ENCODE peak calls at places on chromosomes 6 and 20, in seven cellular contexts. F is GM12891, Z is GM12892, J is transverse colon, W is H54, L is suprapubic skin, H is NB4. B is an unnamed sample.

GRCh38 chr20:59945731-59946130 is 5.5 kb downstream of the FAM217B start:
- DNase-seq in F (no peak), L (no peak), H (no peak), Z (no peak), W (no peak), J (no peak), B (no peak)

GRCh38 chr6:153931431-153931830 is 107.6 kb upstream of the OPRM1 start:
- DNase-seq in H (no peak), Z (no peak), J (no peak), W (no peak), L (no peak), F (no peak), B (no peak)

GRCh38 chr6:75206338-75207210 is 721 bp upstream of the COL12A1 start:
- DNase-seq in L (no peak), Z (peak), J (no peak), W (no peak), H (no peak), F (no peak), B (peak)

GRCh38 chr6:116096979-116097816 is 3.5 kb upstream of the NT5DC1 start:
- DNase-seq in L (no peak), F (no peak), Z (no peak), H (no peak), J (no peak), W (no peak), B (no peak)

GRCh38 chr6:33988121-33989015 is 157.5 kb downstream of the GRM4 start:
- DNase-seq in Z (no peak), F (no peak), W (no peak), H (no peak), L (peak), J (peak), B (peak)

GRCh38 chr6:170438402-170438753 is 114.7 kb downstream of the PSMB1 start:
- DNase-seq in F (peak), H (peak), J (peak), W (peak), Z (peak), L (peak), B (peak)

GRCh38 chr20:52847739-52848359 is 124.3 kb upstream of the TSHZ2 start:
- DNase-seq in J (no peak), W (no peak), H (no peak), F (no peak), L (no peak), Z (no peak), B (no peak)

GRCh38 chr6:169539176-169539897 is 162.5 kb downstream of the WDR27 start:
- DNase-seq in W (no peak), F (no peak), H (no peak), J (no peak), L (no peak), Z (no peak), B (no peak)

DNA sequence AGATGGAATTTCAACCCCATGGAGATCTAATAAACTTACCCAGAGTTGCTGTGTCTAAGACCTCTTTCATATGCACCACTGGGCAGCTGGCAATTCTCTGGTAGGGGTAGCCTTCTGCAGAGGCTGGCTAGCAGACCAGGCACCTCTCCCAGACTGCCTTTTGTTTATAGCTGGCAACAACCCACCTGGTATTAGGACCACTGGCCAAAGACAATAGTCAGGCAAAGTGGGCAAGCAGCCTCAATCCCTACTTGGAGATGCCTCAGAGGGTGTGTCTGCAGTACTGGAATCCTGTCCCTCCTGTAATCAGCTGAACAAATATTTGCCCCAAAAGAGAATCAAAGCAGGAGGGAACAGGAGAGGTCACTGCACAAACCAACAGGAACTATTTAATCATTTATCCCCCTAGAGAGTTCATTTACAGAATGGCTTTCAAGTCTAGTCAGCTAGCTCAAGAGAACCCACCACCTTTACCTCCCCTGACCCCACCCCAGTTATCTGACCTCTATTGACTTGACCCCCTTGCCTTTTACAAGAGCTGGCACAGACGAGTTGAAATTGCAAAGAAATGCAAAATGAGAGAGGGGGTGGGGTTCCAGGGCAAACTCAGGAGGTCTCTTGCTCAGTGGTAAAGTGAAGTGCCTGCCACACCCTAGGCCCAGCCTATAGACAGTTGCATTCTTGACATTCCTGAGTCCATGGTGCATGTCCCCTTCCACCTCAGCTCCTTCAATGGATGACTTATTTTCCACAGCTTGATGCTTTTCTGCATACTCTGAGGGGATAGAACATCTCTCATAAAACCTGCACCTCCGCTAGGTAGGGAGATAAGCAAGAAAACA is 2.8 kb downstream of the BCL2L1 start:
- DNase-seq in F (no peak), J (peak), W (peak), H (no peak), L (no peak), Z (no peak), B (no peak)
- TF ChIP-seq POLR2A in F (no peak), J (no peak), W (no peak), H (no peak), L (no peak), Z (no peak), B (no peak)

DNA sequence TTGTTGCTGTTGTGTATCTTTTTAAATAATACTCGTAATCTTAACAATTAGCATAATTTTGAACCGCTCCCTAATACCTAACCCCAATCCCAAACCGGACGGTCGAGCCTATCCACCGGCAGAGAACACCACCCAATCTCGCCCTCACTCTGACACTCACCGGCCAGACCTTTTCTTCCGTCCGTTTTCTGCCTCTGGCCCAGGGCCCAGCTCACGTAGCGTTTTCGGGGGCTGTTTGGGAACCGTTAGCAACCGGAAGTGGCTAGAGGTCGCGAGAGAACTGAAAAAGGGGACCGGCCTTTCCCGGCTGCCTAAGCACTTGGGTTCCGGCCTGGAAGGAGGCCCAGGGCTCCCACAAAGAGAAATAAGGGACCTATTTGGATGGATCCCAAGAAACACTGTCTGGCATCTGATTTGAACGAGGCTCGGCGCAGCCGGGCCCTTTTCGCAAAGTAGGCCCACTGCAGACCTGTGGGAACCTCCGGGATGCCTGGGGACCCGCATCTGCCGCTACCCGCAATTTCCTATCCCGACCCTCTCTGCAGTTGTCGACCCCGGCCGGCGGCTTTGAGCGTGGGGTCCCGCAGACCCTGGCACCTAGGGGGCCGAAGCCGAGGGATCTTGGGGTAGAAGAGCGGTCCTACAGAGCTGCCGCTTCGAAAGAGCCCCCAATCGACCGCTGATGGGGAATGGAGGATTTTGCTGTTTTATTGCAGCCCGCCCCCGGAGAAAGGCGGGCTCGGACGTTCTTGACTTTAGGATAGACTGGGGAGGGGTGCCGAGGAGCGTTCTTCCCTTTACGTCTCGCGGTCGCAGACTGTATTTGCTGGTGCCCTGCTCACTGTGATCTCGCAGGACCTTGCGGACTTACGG is 4.9 kb upstream of the ZKSCAN8 start:
- DNase-seq in J (peak), H (peak), W (peak), Z (peak), F (no peak), L (peak), B (peak)
- TF ChIP-seq POLR2A in J (peak), H (peak), W (peak), Z (peak), F (peak), L (no peak), B (no peak)

DNA sequence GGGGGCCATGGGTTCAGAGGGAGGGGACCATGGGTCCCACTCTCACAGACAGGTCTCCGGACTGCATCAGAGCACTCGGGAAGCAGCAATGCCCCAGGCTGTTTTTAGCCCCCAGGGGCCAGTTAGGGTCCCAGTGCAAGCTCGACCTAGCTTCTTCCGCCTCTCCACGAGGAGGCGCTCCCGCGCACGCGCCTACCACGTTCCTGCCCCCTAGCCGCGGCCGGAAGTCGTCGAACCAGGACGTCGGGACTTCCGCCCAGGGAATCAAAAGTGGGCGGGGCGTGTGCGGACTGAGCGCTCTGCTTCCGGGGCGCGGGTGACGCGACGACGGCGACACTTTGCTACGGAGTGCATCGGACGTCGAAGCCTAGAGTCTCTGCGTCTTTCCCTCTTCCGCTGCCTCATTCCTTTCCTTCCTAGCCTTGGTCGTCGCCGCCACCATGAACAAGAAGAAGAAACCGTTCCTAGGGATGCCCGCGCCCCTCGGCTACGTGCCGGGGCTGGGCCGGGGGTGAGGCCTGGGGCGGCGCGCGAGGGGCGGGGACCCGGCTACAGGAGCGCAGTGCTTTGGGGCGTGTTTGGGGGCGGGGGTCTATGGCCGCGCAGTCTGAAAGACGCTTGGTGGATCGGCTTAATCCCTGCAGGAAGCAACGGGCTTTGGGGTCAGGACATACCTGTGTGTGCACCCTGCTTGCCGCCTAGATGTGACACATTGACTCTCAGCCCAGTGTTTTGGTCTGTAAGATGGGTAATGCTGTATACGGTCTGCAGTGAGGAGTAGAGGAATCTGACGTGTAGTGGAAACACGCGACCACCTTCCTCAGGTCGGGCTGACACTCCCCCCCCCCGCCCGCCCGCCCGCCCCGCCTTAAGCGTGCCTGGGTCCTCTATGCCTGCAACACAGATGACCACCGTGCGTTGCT is at the start of gene PRPF6:
- DNase-seq in H (peak), W (peak), Z (peak), J (peak), L (peak), F (peak), B (peak)
- TF ChIP-seq POLR2A in H (peak), W (peak), Z (peak), J (peak), L (peak), F (peak), B (no peak)

DNA sequence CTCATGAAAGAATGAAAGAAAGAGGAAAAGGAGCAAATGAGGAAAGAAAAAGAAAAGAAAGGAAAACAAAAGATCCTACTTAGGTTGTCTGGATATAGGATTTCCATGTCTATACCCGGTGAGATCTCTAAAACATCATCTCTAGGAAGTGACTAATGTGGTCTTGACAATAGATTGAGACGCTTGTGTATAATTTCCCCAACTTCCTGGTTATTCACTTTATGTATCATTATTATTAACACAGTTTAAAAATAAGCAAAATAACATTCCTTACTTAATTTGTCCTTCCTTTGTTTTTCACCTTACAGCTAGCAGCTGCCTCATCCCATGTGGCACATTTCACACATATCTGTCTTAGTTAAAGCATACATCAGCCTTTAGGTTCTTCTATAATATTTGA is 27.0 kb downstream of the LAMA4 start:
- DNase-seq in J (no peak), Z (no peak), W (no peak), L (no peak), H (no peak), F (no peak), B (no peak)
- TF ChIP-seq POLR2A in J (no peak), Z (no peak), W (no peak), L (no peak), H (no peak), F (no peak), B (no peak)

GRCh38 chr6:444653-445275 is 53.2 kb downstream of the IRF4 start:
- DNase-seq in F (no peak), Z (no peak), W (no peak), L (no peak), J (no peak), H (no peak), B (no peak)
- TF ChIP-seq POLR2A in F (no peak), Z (no peak), W (no peak), L (no peak), J (no peak), H (no peak), B (no peak)

GRCh38 chr6:13710552-13711383 is 867 bp downstream of the RANBP9 start:
- DNase-seq in W (peak), J (peak), L (peak), Z (peak), F (peak), H (peak), B (peak)

GRCh38 chr6:13709698-13710551 is 1.7 kb downstream of the RANBP9 start:
- DNase-seq in Z (no peak), F (no peak), L (no peak), W (no peak), J (no peak), H (peak), B (no peak)

GRCh38 chr6:13711384-13711725 is 280 bp downstream of the RANBP9 start:
- DNase-seq in H (peak), W (no peak), F (no peak), L (peak), Z (no peak), J (no peak), B (no peak)

GRCh38 chr6:13712485-13712990 is 903 bp upstream of the RANBP9 start:
- DNase-seq in J (no peak), Z (no peak), H (peak), F (no peak), L (no peak), W (no peak), B (no peak)

GRCh38 chr6:13711726-13712484 is at the start of gene RANBP9:
- DNase-seq in H (peak), F (peak), L (peak), W (peak), J (peak), Z (peak), B (peak)
- TF ChIP-seq POLR2A in H (peak), F (peak), L (peak), W (peak), J (peak), Z (peak), B (no peak)

GRCh38 chr6:158630944-158631616 is 13.5 kb downstream of the DYNLT1 start:
- DNase-seq in W (no peak), H (no peak), F (no peak), J (peak), L (no peak), Z (no peak), B (peak)
- TF ChIP-seq POLR2A in W (no peak), H (no peak), F (no peak), J (no peak), L (no peak), Z (no peak), B (no peak)

GRCh38 chr20:34302723-34303528 is at the start of gene AHCY:
- DNase-seq in W (peak), H (peak), J (peak), F (peak), L (peak), Z (peak), B (peak)

GRCh38 chr20:34301587-34302311 is 1.4 kb downstream of the AHCY start:
- DNase-seq in H (no peak), L (no peak), F (no peak), J (peak), W (no peak), Z (no peak), B (no peak)

GRCh38 chr20:34299925-34300806 is 3.0 kb downstream of the AHCY start:
- DNase-seq in F (no peak), Z (no peak), J (no peak), H (no peak), L (no peak), W (no peak), B (no peak)

GRCh38 chr20:34302312-34302722 is 838 bp downstream of the AHCY start:
- DNase-seq in H (no peak), W (no peak), Z (no peak), J (no peak), L (no peak), F (no peak), B (no peak)

DNA sequence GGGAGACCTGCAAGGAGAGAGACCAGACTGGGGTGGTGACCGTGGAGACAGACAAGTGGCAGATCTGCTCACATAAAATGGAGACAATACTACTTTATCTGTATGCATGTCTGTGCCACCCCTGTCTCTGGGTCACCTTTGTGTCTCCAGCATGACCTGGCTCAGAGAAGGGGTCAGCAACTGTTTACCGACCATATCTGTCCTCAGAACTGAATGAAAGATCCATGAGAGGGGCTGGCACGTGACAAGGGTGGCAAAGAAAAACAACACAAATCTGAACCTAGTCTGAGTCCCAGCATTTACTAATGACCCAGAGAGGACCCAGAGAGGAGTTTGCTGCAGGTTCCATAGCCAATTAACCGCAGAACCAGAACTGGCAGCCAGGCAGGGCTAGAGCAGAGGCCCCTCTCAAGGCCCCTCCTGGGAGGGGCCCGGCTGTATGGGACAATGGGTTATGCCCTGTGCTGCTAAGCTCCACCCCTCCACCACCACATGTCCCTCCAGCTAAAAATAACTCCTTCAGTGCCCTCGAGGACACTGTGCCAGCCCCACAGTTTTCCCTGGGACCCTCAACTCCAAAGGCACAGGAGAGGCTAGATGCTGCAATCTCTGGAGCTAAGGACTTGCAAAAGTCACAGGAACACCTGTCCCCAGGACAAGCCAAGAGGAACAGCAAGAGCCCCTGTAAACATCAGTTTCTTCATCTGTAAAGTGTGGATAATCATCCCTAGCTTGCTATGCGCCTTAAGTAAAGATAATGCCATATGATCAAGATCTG is 2.2 kb downstream of the AHCY start:
- DNase-seq in W (no peak), Z (no peak), H (peak), J (no peak), F (no peak), L (no peak), B (no peak)
- TF ChIP-seq POLR2A in W (no peak), Z (no peak), H (no peak), J (no peak), F (no peak), L (no peak), B (no peak)

DNA sequence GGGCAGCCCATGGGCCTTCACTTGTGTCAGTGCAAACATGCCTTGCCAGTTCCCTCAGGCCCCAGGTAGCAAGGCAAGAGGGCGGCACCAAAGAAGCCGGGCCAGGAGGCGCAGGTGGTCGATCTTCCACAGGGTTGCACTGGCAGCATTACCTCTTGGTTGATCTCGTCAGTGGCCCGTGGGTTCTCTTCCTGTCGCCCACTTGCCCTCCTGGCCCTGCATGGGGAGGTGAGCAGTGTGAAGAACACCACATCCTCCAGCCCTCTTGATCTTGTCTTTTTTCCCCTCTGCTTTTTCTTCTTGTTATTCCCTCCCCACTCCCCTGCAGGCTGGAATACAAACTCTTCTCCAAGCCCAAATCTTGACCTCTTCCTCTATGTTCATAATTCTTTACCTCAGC is 3.0 kb upstream of the CST11 start:
- DNase-seq in F (no peak), L (no peak), Z (no peak), W (no peak), J (no peak), H (no peak), B (no peak)
- TF ChIP-seq POLR2A in F (no peak), L (no peak), Z (no peak), W (no peak), J (no peak), H (no peak), B (no peak)